ENCODE peak calls at places on chromosomes 11 and 22, in four cellular contexts. E, H, U and R are unnamed samples.

GRCh38 chr22:44406581-44407403 is 91.2 kb downstream of the RTL6 start:
- DNase-seq in E (no peak), U (peak), H (peak), R (no peak)

GRCh38 chr11:110148775-110149744 is 55.9 kb downstream of the ZC3H12C start:
- DNase-seq in E (no peak), U (no peak), H (no peak), R (no peak)

GRCh38 chr11:121035169-121035755 is 11.4 kb downstream of the TBCEL start:
- DNase-seq in H (no peak), U (no peak), E (no peak), R (no peak)

GRCh38 chr11:72014761-72015320 is 16.1 kb downstream of the IL18BP start:
- DNase-seq in H (no peak), E (no peak), U (no peak), R (no peak)

GRCh38 chr11:19122966-19123615 is 6.1 kb downstream of the ZDHHC13 start:
- DNase-seq in U (no peak), E (no peak), H (no peak), R (no peak)

GRCh38 chr11:40401132-40401853 is 1058.2 kb downstream of the LRRC4C start:
- DNase-seq in E (no peak), U (no peak), H (no peak), R (no peak)

GRCh38 chr11:123690490-123690889 is 36.1 kb upstream of the SCN3B start:
- DNase-seq in H (no peak), E (no peak), U (no peak), R (no peak)

GRCh38 chr11:47998345-47998732 is 18.0 kb downstream of the PTPRJ start:
- DNase-seq in E (no peak), H (peak), U (no peak), R (no peak)

GRCh38 chr11:18527512-18527911 is 770 bp upstream of the TSG101 start:
- DNase-seq in U (no peak), E (no peak), H (no peak), R (no peak)

GRCh38 chr11:8812438-8812837 is 98.6 kb upstream of the AKIP1 start:
- DNase-seq in H (no peak), E (no peak), U (no peak), R (no peak)

GRCh38 chr11:70029115-70029830 is 48.8 kb upstream of the ANO1 start:
- DNase-seq in E (no peak), U (peak), H (no peak), R (peak)

GRCh38 chr22:32342977-32343376 is 14.7 kb upstream of the RFPL3 start:
- DNase-seq in H (no peak), E (no peak), U (no peak), R (no peak)

GRCh38 chr11:2591805-2592204 is 108.0 kb downstream of the KCNQ1OT1 start:
- DNase-seq in E (no peak), H (peak), U (no peak), R (no peak)

GRCh38 chr11:2802389-2803185 is 83.0 kb downstream of the CDKN1C start:
- DNase-seq in E (no peak), H (peak), U (no peak), R (no peak)

GRCh38 chr22:46966846-46967245 is 204.4 kb downstream of the TBC1D22A start:
- DNase-seq in U (no peak), E (no peak), H (no peak), R (no peak)

GRCh38 chr11:66015094-66015881 is 3.5 kb downstream of the CST6 start:
- DNase-seq in U (no peak), H (no peak), E (no peak), R (no peak)

GRCh38 chr11:61602775-61603569 is 22.1 kb upstream of the SYT7 start:
- DNase-seq in H (no peak), E (no peak), U (no peak), R (peak)

GRCh38 chr11:21185959-21186358 is 516.6 kb downstream of the NELL1 start:
- DNase-seq in U (no peak), E (no peak), H (no peak), R (no peak)

GRCh38 chr11:47003180-47003877 is 66.8 kb downstream of the CSTPP1 start:
- DNase-seq in E (no peak), H (no peak), U (no peak), R (no peak)

GRCh38 chr11:119681537-119681936 is 47.5 kb downstream of the NECTIN1 start:
- DNase-seq in E (no peak), H (no peak), U (no peak), R (no peak)

GRCh38 chr11:117929568-117930207 is 486 bp upstream of the TMPRSS13 start:
- DNase-seq in H (no peak), E (no peak), U (no peak), R (no peak)

GRCh38 chr22:39185601-39186012 is 33.1 kb upstream of the CBX7 start:
- DNase-seq in E (no peak), H (peak), U (no peak), R (no peak)

GRCh38 chr11:11989774-11990744 is 18.4 kb downstream of the DKK3 start:
- DNase-seq in U (no peak), E (no peak), H (no peak), R (no peak)

GRCh38 chr11:118153976-118154375 is 1.4 kb upstream of the SCN4B start:
- DNase-seq in E (no peak), U (no peak), H (no peak), R (no peak)

GRCh38 chr11:5300246-5300645 is 1.5 kb downstream of the OR51B4 start:
- DNase-seq in U (no peak), E (no peak), H (no peak), R (no peak)

GRCh38 chr11:91433284-91434010 is 791.2 kb upstream of the FAT3 start:
- DNase-seq in E (no peak), H (no peak), U (no peak), R (no peak)

GRCh38 chr22:35205141-35205775 is 52.0 kb upstream of the HMGXB4 start:
- DNase-seq in H (no peak), E (peak), U (no peak), R (peak)

GRCh38 chr22:22884010-22884887 is 3.4 kb upstream of the IGLL5 start:
- DNase-seq in E (peak), U (peak), H (no peak), R (peak)

GRCh38 chr22:46107753-46108563 is 42.4 kb upstream of the PPARA start:
- DNase-seq in H (no peak), U (no peak), E (no peak), R (no peak)

GRCh38 chr11:99316761-99317475 is 296.2 kb downstream of the CNTN5 start:
- DNase-seq in U (no peak), E (no peak), H (no peak), R (no peak)

GRCh38 chr11:62547691-62548281 is 1.2 kb upstream of the AHNAK start:
- DNase-seq in U (no peak), E (peak), H (peak), R (no peak)

GRCh38 chr11:44016546-44017442 is 31.0 kb upstream of the ACCSL start:
- DNase-seq in H (no peak), E (no peak), U (no peak), R (no peak)

GRCh38 chr11:12430351-12430750 is 53.0 kb downstream of the PARVA start:
- DNase-seq in U (no peak), H (no peak), E (no peak), R (no peak)

GRCh38 chr22:39664485-39665200 is 94.1 kb downstream of the CACNA1I start:
- DNase-seq in U (peak), E (peak), H (no peak), R (peak)

GRCh38 chr11:6320411-6321207 is at the start of gene CAVIN3:
- DNase-seq in H (peak), E (peak), U (peak), R (peak)

GRCh38 chr11:79444923-79445322 is 4.1 kb upstream of the TENM4 start:
- DNase-seq in H (no peak), E (no peak), U (no peak), R (no peak)

GRCh38 chr22:27107824-27108223 is 450.4 kb downstream of the MIAT start:
- DNase-seq in H (no peak), U (no peak), E (no peak), R (no peak)

GRCh38 chr11:35461917-35462316 is 42.6 kb upstream of the SLC1A2 start:
- DNase-seq in H (no peak), U (no peak), E (no peak), R (no peak)

GRCh38 chr22:17559188-17559587 is 4.1 kb upstream of the SLC25A18 start:
- DNase-seq in E (no peak), H (no peak), U (no peak), R (no peak)

GRCh38 chr22:17563936-17564391 is 666 bp downstream of the SLC25A18 start:
- DNase-seq in E (no peak), U (no peak), H (no peak), R (no peak)

GRCh38 chr22:17565986-17566687 is 2.8 kb downstream of the SLC25A18 start:
- DNase-seq in H (no peak), E (no peak), U (no peak), R (no peak)

GRCh38 chr22:17566776-17567175 is 3.5 kb downstream of the SLC25A18 start:
- DNase-seq in U (no peak), H (no peak), E (no peak), R (no peak)

GRCh38 chr22:17562906-17563870 is at the start of gene SLC25A18:
- DNase-seq in E (peak), U (peak), H (no peak), R (no peak)
- TF ChIP-seq CTCF in E (peak), U (peak), H (peak), R (peak)

GRCh38 chr22:49856766-49857618 is 3.3 kb downstream of the ZBED4 start:
- DNase-seq in E (no peak), U (no peak), H (no peak), R (no peak)
- TF ChIP-seq CTCF in E (no peak), U (no peak), H (no peak), R (no peak)

GRCh38 chr11:63592975-63593395 is 21.2 kb downstream of the PLAAT3 start:
- DNase-seq in U (peak), E (peak), H (no peak), R (peak)
- TF ChIP-seq CTCF in U (peak), E (peak), H (peak), R (peak)

GRCh38 chr11:111605681-111606080 is 3.4 kb downstream of the SIK2 start:
- DNase-seq in U (no peak), H (no peak), E (no peak), R (no peak)
- TF ChIP-seq CTCF in U (no peak), H (no peak), E (no peak), R (no peak)

GRCh38 chr11:75399344-75400109 is at the start of gene RPS3:
- DNase-seq in U (peak), E (peak), H (peak), R (peak)
- TF ChIP-seq CTCF in U (peak), E (peak), H (peak), R (no peak)

DNA sequence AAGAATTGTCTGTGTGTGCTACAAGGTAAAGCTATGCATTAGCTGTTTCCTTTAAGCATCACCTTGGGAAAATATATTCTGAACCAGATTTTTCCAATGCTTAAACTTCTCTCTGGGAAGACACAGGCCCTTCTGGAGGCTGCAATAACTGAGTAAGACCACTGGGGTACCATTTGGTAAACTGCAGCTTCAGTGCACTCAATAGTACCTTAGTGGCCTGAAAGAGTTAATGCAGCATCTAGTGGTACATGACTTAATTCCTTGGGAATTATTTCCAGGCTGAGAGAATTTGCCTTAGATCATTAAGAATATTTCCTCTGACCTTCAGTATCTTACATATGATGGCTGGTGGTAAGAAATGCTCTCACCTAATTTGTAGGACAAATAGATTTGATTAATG is 727.4 kb downstream of the DLG2 start:
- DNase-seq in E (peak), H (no peak), U (peak), R (no peak)
- TF ChIP-seq CTCF in E (peak), H (peak), U (peak), R (peak)

GRCh38 chr11:394858-395655 is 1.0 kb downstream of the PKP3 start:
- DNase-seq in U (no peak), H (no peak), E (no peak), R (no peak)
- TF ChIP-seq CTCF in U (no peak), H (no peak), E (no peak), R (no peak)